ENCODE peak calls at places on chromosomes 3 and 15, in six cellular contexts. F is gastrocnemius medialis; N is stomach; Y is caudate nucleus; L is esophagus squamous epithelium; I is CD8-positive, alpha-beta T cell. B is an unnamed sample.

GRCh38 chr3:52518723-52519444 is 14.8 kb downstream of the NT5DC2 start:
- DNase-seq in Y (no peak), L (no peak), F (no peak), I (no peak), N (peak; percentile 58), B (no peak)

GRCh38 chr3:13377021-13377420 is 43.1 kb downstream of the NUP210 start:
- DNase-seq in I (no peak), N (no peak), Y (no peak), F (no peak), L (no peak), B (no peak)

GRCh38 chr3:47485812-47486211 is 10.1 kb upstream of the SCAP start:
- DNase-seq in L (no peak), F (no peak), I (no peak), N (no peak), Y (no peak), B (no peak)

GRCh38 chr15:100891316-100892012 is 11.8 kb downstream of the ALDH1A3 start:
- DNase-seq in I (no peak), F (no peak), L (no peak), Y (no peak), N (peak; percentile 17), B (no peak)

GRCh38 chr3:191356586-191357439 is 26.5 kb upstream of the UTS2B start:
- DNase-seq in F (no peak), N (peak; percentile 31), L (no peak), Y (no peak), I (no peak), B (no peak)

GRCh38 chr3:116930786-116931185 is 221.2 kb downstream of the TUSC7 start:
- DNase-seq in I (no peak), Y (no peak), F (no peak), L (no peak), N (no peak), B (no peak)

GRCh38 chr3:17577795-17578520 is 164.5 kb downstream of the TBC1D5 start:
- DNase-seq in I (no peak), F (no peak), L (no peak), Y (no peak), N (no peak), B (no peak)

GRCh38 chr3:171354706-171355582 is 105.3 kb downstream of the TNIK start:
- DNase-seq in N (no peak), Y (no peak), L (no peak), I (no peak), F (no peak), B (no peak)

GRCh38 chr3:3798641-3799113 is 554 bp upstream of the LRRN1 start:
- DNase-seq in F (no peak), Y (no peak), L (no peak), N (peak; percentile 26), I (peak; percentile 56), B (no peak)

GRCh38 chr15:62894322-62895085 is 148.0 kb upstream of the TPM1 start:
- DNase-seq in N (no peak), F (no peak), L (no peak), Y (no peak), I (no peak), B (no peak)

GRCh38 chr3:57753016-57753415 is 3.1 kb upstream of the SLMAP start:
- DNase-seq in F (no peak), I (no peak), Y (no peak), N (no peak), L (no peak), B (no peak)

GRCh38 chr3:31654998-31655397 is 122.3 kb downstream of the STT3B start:
- DNase-seq in F (no peak), N (no peak), L (no peak), I (no peak), Y (no peak), B (no peak)

GRCh38 chr3:141930801-141931200 is 54.4 kb downstream of the ATP1B3 start:
- DNase-seq in N (no peak), L (no peak), I (no peak), F (no peak), Y (no peak), B (no peak)

GRCh38 chr15:100787567-100787941 is 92.1 kb upstream of the ALDH1A3 start:
- DNase-seq in I (no peak), N (no peak), L (no peak), Y (no peak), F (no peak), B (no peak)

GRCh38 chr3:142210144-142210543 is 15.2 kb downstream of the GK5 start:
- DNase-seq in Y (no peak), I (no peak), F (no peak), N (no peak), L (no peak), B (no peak)

GRCh38 chr3:7667774-7668173 is 806.9 kb downstream of the GRM7 start:
- DNase-seq in Y (no peak), N (no peak), I (no peak), L (no peak), F (no peak), B (no peak)

DNA sequence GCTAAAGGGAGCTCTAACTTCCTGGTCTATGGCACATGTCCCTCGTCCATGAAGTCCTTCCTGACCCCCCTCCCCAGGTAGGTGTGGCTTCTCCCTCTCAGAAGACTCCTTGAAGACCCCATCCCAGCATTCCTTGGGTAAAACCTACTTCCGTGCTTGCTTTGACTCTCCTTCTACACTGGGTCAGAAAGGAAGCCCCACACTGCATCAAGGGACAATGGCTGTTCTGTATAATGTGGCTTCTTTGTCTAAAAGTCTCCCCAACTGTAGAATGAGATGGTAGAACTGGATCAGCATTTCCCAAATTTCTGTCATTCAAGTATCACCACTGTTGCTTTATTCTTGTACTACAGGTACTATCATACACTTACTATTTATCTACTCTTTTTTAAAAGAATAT is 3.9 kb upstream of the DNAJA4 start:
- DNase-seq in F (no peak), L (no peak), Y (no peak), I (no peak), N (no peak), B (no peak)
- H3K27ac ChIP-seq in F (no peak overlapping the region), L (no peak overlapping the region), Y (peak overlapping the region; percentile 81), I (no peak overlapping the region), N (no peak overlapping the region), B (no peak overlapping the region)

GRCh38 chr3:123648696-123649405 is 64.0 kb upstream of the HACD2 start:
- DNase-seq in F (no peak), L (no peak), I (no peak), Y (no peak), N (no peak), B (no peak)

GRCh38 chr3:123650101-123650500 is 65.2 kb upstream of the HACD2 start:
- DNase-seq in N (no peak), Y (no peak), I (no peak), F (no peak), L (no peak), B (no peak)

GRCh38 chr3:123655400-123655799 is 70.5 kb upstream of the HACD2 start:
- DNase-seq in N (no peak), F (peak; percentile 21), L (no peak), I (no peak), Y (no peak), B (no peak)

GRCh38 chr3:123652346-123652984 is 67.6 kb upstream of the HACD2 start:
- DNase-seq in L (no peak), N (peak; percentile 77), F (peak; percentile 48), Y (peak; percentile 43), I (no peak), B (no peak)

GRCh38 chr3:123651449-123652345 is 66.8 kb upstream of the HACD2 start:
- DNase-seq in F (no peak), Y (no peak), I (no peak), N (no peak), L (no peak), B (no peak)
- H3K27ac ChIP-seq in F (no peak overlapping the region), Y (no peak overlapping the region), I (no peak overlapping the region), N (peak overlapping the region; percentile 91), L (no peak overlapping the region), B (no peak overlapping the region)

GRCh38 chr15:34721802-34722795 is 32.7 kb downstream of the GJD2 start:
- DNase-seq in Y (peak; percentile 4), F (peak; percentile 30), N (no peak), I (no peak), L (no peak), B (no peak)
- H3K27ac ChIP-seq in Y (no peak overlapping the region), F (peak overlapping the region; percentile 38), N (peak overlapping the region; percentile 73), I (no peak overlapping the region), L (no peak overlapping the region), B (no peak overlapping the region)

GRCh38 chr15:85458764-85459163 is 78.4 kb downstream of the AKAP13 start:
- DNase-seq in F (no peak), Y (no peak), I (no peak), N (no peak), L (no peak), B (no peak)
- H3K27ac ChIP-seq in F (no peak overlapping the region), Y (no peak overlapping the region), I (no peak overlapping the region), N (no peak overlapping the region), L (peak overlapping the region; percentile 50), B (no peak overlapping the region)

GRCh38 chr3:87413821-87414220 is 137.4 kb upstream of the POU1F1 start:
- DNase-seq in N (no peak), F (no peak), L (no peak), I (no peak), Y (no peak), B (no peak)

GRCh38 chr3:87410110-87410509 is 133.7 kb upstream of the POU1F1 start:
- DNase-seq in Y (no peak), L (no peak), N (no peak), I (no peak), F (no peak), B (no peak)
- H3K27ac ChIP-seq in Y (no peak overlapping the region), L (no peak overlapping the region), N (no peak overlapping the region), I (no peak overlapping the region), F (no peak overlapping the region), B (no peak overlapping the region)

GRCh38 chr15:91655891-91656290 is 197.6 kb upstream of the SLCO3A1 start:
- DNase-seq in F (no peak), L (no peak), N (no peak), I (no peak), Y (no peak), B (no peak)

GRCh38 chr15:91651251-91651650 is 202.3 kb upstream of the SLCO3A1 start:
- DNase-seq in Y (no peak), F (no peak), I (no peak), N (no peak), L (no peak), B (no peak)

GRCh38 chr15:91652610-91653207 is 200.8 kb upstream of the SLCO3A1 start:
- DNase-seq in N (no peak), L (no peak), F (no peak), Y (no peak), I (no peak), B (no peak)

GRCh38 chr15:91649922-91650321 is 203.6 kb upstream of the SLCO3A1 start:
- DNase-seq in N (no peak), F (no peak), Y (no peak), I (no peak), L (no peak), B (no peak)
- H3K27ac ChIP-seq in N (no peak overlapping the region), F (no peak overlapping the region), Y (no peak overlapping the region), I (no peak overlapping the region), L (no peak overlapping the region), B (no peak overlapping the region)